ENCODE peak calls at places on chromosomes 11 and 22, in five cellular contexts. L is AML-193; B is neural progenitor cell; U is activated CD4-positive, alpha-beta T cell treated with anti-CD3 and anti-CD28 coated beads, Interleukin-2, amount 50 U/mL, for 48 hours; I is stromal cell of bone marrow. J is an unnamed sample.
A peak's percentile ranks its signal among the peaks of the same experiment; 100 is the strongest.

GRCh38 chr11:34886609-34887008 is 29.6 kb downstream of the APIP start:
- DNase-seq in L (no peak), B (no peak), U (no peak), I (no peak), J (no peak)

GRCh38 chr11:72753341-72754148 is 1.3 kb upstream of the ARAP1 start:
- DNase-seq in L (no peak), B (no peak), U (no peak), I (no peak), J (no peak)

GRCh38 chr11:73058989-73059674 is 83.0 kb downstream of the FCHSD2 start:
- DNase-seq in L (no peak), B (no peak), U (no peak), I (no peak), J (no peak)

GRCh38 chr11:10866893-10867331 is 9.1 kb upstream of the ZBED5 start:
- DNase-seq in L (no peak), B (no peak), U (no peak), I (peak; percentile 67), J (no peak)

GRCh38 chr11:122099345-122100045 is 16.5 kb downstream of the BLID start:
- DNase-seq in L (no peak), B (no peak), U (no peak), I (no peak), J (no peak)

GRCh38 chr11:22730319-22730718 is 63.9 kb downstream of the GAS2 start:
- DNase-seq in L (peak; percentile 31), B (peak; percentile 11), U (no peak), I (no peak), J (no peak)

GRCh38 chr11:105937331-105937730 is 84.7 kb downstream of the MSANTD4 start:
- DNase-seq in L (no peak), B (no peak), U (no peak), I (no peak), J (no peak)

GRCh38 chr11:67406969-67407699 is 3.3 kb downstream of the TBC1D10C start:
- DNase-seq in L (no peak), B (no peak), U (peak; percentile 50), I (no peak), J (no peak)

GRCh38 chr11:88414385-88414861 is 76.9 kb upstream of the CTSC start:
- DNase-seq in L (peak; percentile 66), B (no peak), U (no peak), I (no peak), J (peak; percentile 90)

GRCh38 chr11:77747381-77747969 is 73.0 kb downstream of the RSF1 start:
- DNase-seq in L (no peak), B (no peak), U (no peak), I (no peak), J (no peak)

GRCh38 chr11:86625544-86625943 is 46.9 kb downstream of the ME3 start:
- DNase-seq in L (no peak), B (no peak), U (no peak), I (no peak), J (no peak)

GRCh38 chr11:48083427-48083826 is 103.1 kb downstream of the PTPRJ start:
- DNase-seq in L (peak; percentile 39), B (no peak), U (no peak), I (no peak), J (no peak)

GRCh38 chr22:22074634-22075381 is 92.2 kb upstream of the TOP3B start:
- DNase-seq in L (no peak), B (no peak), U (no peak), I (no peak), J (no peak)

GRCh38 chr11:8584511-8584910 is 9.5 kb downstream of the STK33 start:
- DNase-seq in L (no peak), B (peak; percentile 30), U (no peak), I (no peak), J (no peak)

GRCh38 chr11:87560352-87560751 is 522.6 kb downstream of the TMEM135 start:
- DNase-seq in L (no peak), B (no peak), U (no peak), I (no peak), J (no peak)

GRCh38 chr11:15826826-15827225 is 529.5 kb downstream of the SOX6 start:
- DNase-seq in L (no peak), B (peak; percentile 86), U (peak; percentile 30), I (no peak), J (no peak)

GRCh38 chr22:43749473-43749872 is 62.6 kb downstream of the EFCAB6 start:
- DNase-seq in L (no peak), B (peak; percentile 39), U (no peak), I (no peak), J (no peak)

GRCh38 chr11:121451178-121451981 is 734 bp upstream of the SORL1 start:
- DNase-seq in L (no peak), B (no peak), U (peak; percentile 53), I (no peak), J (no peak)

GRCh38 chr11:8913961-8914660 is 3.1 kb downstream of the AKIP1 start:
- DNase-seq in L (peak; percentile 64), B (peak; percentile 64), U (peak; percentile 45), I (no peak), J (peak; percentile 57)

GRCh38 chr11:76209956-76210885 is 3.9 kb upstream of the WNT11 start:
- DNase-seq in L (peak; percentile 43), B (peak; percentile 81), U (peak; percentile 24), I (no peak), J (peak; percentile 53)

GRCh38 chr11:129143335-129143734 is 48.8 kb downstream of the ARHGAP32 start:
- DNase-seq in L (no peak), B (no peak), U (no peak), I (peak; percentile 100), J (no peak)

GRCh38 chr22:49645791-49646550 is 181.7 kb downstream of the BRD1 start:
- DNase-seq in L (no peak), B (no peak), U (no peak), I (no peak), J (no peak)

GRCh38 chr11:46369458-46370152 is 11.9 kb upstream of the MDK start:
- DNase-seq in L (peak; percentile 19), B (peak; percentile 88), U (peak; percentile 71), I (no peak), J (no peak)

GRCh38 chr11:8719260-8720190 is 36.9 kb downstream of the RPL27A start:
- DNase-seq in L (no peak), B (no peak), U (no peak), I (peak; percentile 91), J (no peak)

GRCh38 chr22:24444729-24445466 is 17.5 kb downstream of the ADORA2A start:
- DNase-seq in L (no peak), B (no peak), U (no peak), I (no peak), J (no peak)

GRCh38 chr11:198236-198806 is 5.4 kb downstream of the SCGB1C1 start:
- DNase-seq in L (no peak), B (no peak), U (no peak), I (no peak), J (no peak)

GRCh38 chr11:839875-840617 is 2.3 kb downstream of the POLR2L start:
- DNase-seq in L (peak; percentile 19), B (no peak), U (no peak), I (no peak), J (no peak)

GRCh38 chr11:58027341-58027740 is 3.4 kb upstream of the OR6Q1 start:
- DNase-seq in L (no peak), B (no peak), U (no peak), I (peak; percentile 81), J (no peak)

GRCh38 chr11:8289426-8290047 is 25.9 kb upstream of the LMO1 start:
- DNase-seq in L (no peak), B (peak; percentile 76), U (no peak), I (no peak), J (no peak)

GRCh38 chr11:93085097-93085496 is 112.7 kb downstream of the SLC36A4 start:
- DNase-seq in L (no peak), B (no peak), U (no peak), I (no peak), J (no peak)

GRCh38 chr11:88482871-88483301 is 145.3 kb upstream of the CTSC start:
- DNase-seq in L (no peak), B (no peak), U (no peak), I (no peak), J (no peak)

GRCh38 chr11:102138223-102138622 is 28.0 kb downstream of the YAP1 start:
- DNase-seq in L (no peak), B (no peak), U (no peak), I (no peak), J (no peak)

GRCh38 chr11:102312656-102313055 is 4.6 kb upstream of the BIRC3 start:
- DNase-seq in L (no peak), B (no peak), U (no peak), I (no peak), J (no peak)